ENCODE peak calls at places on chromosomes 4 and X, in five cellular contexts. G is SK-N-SH, Y is K562, D is H1, O is HCT116. A is an unnamed sample.

GRCh38 chr4:89949782-89950387 is 55.2 kb downstream of the MMRN1 start:
- DNase-seq in G (peak), Y (no peak), D (no peak), O (no peak), A (peak)

GRCh38 chr4:177974461-177974860 is 532.2 kb upstream of the AGA start:
- DNase-seq in G (no peak), Y (no peak), D (no peak), O (no peak), A (no peak)

GRCh38 chr4:150569384-150569987 is 12.5 kb upstream of the MAB21L2 start:
- DNase-seq in G (no peak), Y (no peak), D (no peak), O (no peak), A (no peak)

GRCh38 chrX:18424482-18425198 is 768 bp upstream of the CDKL5 start:
- DNase-seq in G (peak), Y (no peak), D (no peak), O (no peak), A (no peak)

GRCh38 chrX:115584715-115585114 is 23.7 kb downstream of the PLS3 start:
- DNase-seq in G (no peak), Y (no peak), D (no peak), O (no peak), A (no peak)

GRCh38 chrX:153993079-153993478 is 20.5 kb downstream of the TMEM187 start:
- DNase-seq in G (no peak), Y (no peak), D (no peak), O (no peak), A (no peak)

GRCh38 chr4:176433983-176434382 is 114.2 kb downstream of the SPCS3 start:
- DNase-seq in G (no peak), Y (no peak), D (no peak), O (no peak), A (no peak)

GRCh38 chr4:56575820-56576429 is 70.3 kb downstream of the ARL9 start:
- DNase-seq in G (peak), Y (no peak), D (no peak), O (peak), A (peak)

GRCh38 chr4:120754590-120754989 is 167.9 kb downstream of the PRDM5 start:
- DNase-seq in G (no peak), Y (no peak), D (no peak), O (no peak), A (no peak)

GRCh38 chr4:129526812-129527211 is 430.9 kb downstream of the C4orf33 start:
- DNase-seq in G (peak), Y (no peak), D (no peak), O (peak), A (peak)

GRCh38 chr4:183356173-183356825 is 34.1 kb upstream of the CLDN24 start:
- DNase-seq in G (no peak), Y (no peak), D (no peak), O (no peak), A (no peak)

GRCh38 chr4:4439782-4440181 is 52.9 kb downstream of the NSG1 start:
- DNase-seq in G (no peak), Y (no peak), D (no peak), O (no peak), A (no peak)

GRCh38 chrX:10989386-10989785 is 121.7 kb upstream of the HCCS start:
- DNase-seq in G (no peak), Y (no peak), D (no peak), O (no peak), A (no peak)

GRCh38 chrX:18899796-18900380 is 84.0 kb downstream of the PHKA2 start:
- DNase-seq in G (peak), Y (no peak), D (no peak), O (no peak), A (peak)

GRCh38 chrX:45747905-45748304 is 547.2 kb upstream of the DIPK2B start:
- DNase-seq in G (no peak), Y (no peak), D (no peak), O (no peak), A (no peak)

GRCh38 chrX:101904996-101905395 is 26.8 kb downstream of the ZMAT1 start:
- DNase-seq in G (no peak), Y (no peak), D (no peak), O (no peak), A (peak)

DNA sequence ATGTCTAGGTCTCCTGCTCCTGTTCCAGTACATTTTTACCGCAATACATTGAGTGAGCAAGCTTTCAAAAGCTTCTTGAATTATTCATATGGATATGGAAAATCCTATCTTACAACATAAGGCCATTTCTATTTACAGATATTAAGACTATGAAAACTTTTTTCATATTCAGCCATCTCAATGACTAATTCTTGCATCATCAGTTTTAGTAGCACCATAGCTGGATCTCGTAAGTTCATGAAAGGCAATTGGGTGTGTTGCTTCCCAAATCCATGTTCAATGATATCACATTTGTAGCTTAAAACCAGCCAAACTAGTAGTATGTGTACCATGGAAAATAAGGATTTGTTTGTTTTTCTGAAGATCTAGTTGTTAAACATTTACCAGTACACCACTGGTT is 118.3 kb upstream of the GABRA2 start:
- DNase-seq in G (no peak), Y (no peak), D (no peak), O (no peak), A (no peak)
- TF ChIP-seq JUND in G (no peak), Y (no peak), D (no peak), O (no peak), A (no peak)

DNA sequence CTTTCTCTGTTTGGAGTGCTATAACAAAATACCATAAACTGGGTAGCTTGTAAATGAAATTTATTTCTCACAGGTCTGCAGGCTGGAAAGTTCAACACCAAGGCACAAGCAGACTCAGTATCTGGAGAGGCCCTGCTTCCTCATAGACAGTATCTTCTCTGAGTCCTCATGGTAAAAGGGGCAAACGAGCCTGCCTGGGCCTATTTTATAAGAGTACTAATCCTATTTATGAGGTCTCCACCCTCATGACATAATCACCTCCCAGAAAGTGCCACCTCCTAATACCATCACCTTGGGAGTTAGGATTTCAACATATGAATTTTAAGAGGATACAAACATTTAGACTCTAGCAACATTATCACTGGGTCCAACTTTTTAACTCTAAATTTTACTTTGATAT is 200.3 kb downstream of the STPG2 start:
- DNase-seq in G (no peak), Y (no peak), D (no peak), O (no peak), A (no peak)
- TF ChIP-seq JUND in G (no peak), Y (no peak), D (no peak), O (no peak), A (no peak)

GRCh38 chr4:164772076-164772475 is 18.1 kb downstream of the SMIM31 start:
- DNase-seq in G (no peak), Y (no peak), D (no peak), O (no peak), A (no peak)

GRCh38 chr4:164765096-164765495 is 11.2 kb downstream of the SMIM31 start:
- DNase-seq in G (no peak), Y (no peak), D (no peak), O (no peak), A (no peak)

GRCh38 chr4:164771088-164771487 is 17.2 kb downstream of the SMIM31 start:
- DNase-seq in G (no peak), Y (no peak), D (no peak), O (no peak), A (no peak)

GRCh38 chr4:164770051-164770724 is 16.3 kb downstream of the SMIM31 start:
- DNase-seq in G (no peak), Y (no peak), D (no peak), O (no peak), A (no peak)

GRCh38 chr4:164768516-164768915 is 14.6 kb downstream of the SMIM31 start:
- DNase-seq in G (no peak), Y (no peak), D (no peak), O (peak), A (no peak)
- TF ChIP-seq JUND in G (no peak), Y (no peak), D (no peak), O (no peak), A (no peak)

GRCh38 chrX:9436812-9437211 is 28.0 kb upstream of the TBL1X start:
- DNase-seq in G (no peak), Y (no peak), D (no peak), O (no peak), A (no peak)

GRCh38 chrX:9443327-9443726 is 21.5 kb upstream of the TBL1X start:
- DNase-seq in G (no peak), Y (no peak), D (no peak), O (no peak), A (no peak)

GRCh38 chrX:9440116-9440844 is 24.6 kb upstream of the TBL1X start:
- DNase-seq in G (no peak), Y (no peak), D (no peak), O (no peak), A (no peak)

GRCh38 chrX:9434151-9434550 is 30.7 kb upstream of the TBL1X start:
- DNase-seq in G (no peak), Y (no peak), D (no peak), O (no peak), A (no peak)

DNA sequence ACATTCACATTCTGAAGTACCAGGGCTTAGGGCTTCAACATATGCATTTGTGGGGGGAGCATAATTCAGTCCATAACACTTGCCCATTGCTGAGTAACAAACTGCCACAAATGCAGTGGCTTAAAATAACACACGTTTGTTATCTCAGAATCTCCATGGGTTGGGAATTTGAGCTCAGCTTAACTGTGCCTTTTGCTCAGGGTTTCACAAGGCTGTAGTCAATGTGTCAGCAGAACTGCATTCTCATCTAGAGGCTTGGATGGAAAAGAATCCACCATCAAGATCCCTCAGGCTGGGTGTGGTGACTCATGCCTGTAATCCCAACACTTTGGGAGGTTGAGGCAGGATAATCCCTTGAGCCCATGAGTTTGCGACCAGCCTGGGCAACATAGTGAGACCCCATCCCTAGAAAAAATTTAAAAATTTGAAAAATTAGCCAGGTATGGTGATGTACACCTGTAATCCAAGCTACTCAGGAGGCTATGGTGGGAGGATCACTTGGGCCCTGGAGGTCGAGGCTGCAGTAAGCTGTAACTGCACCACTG is 25.8 kb upstream of the TBL1X start:
- DNase-seq in G (no peak), Y (no peak), D (no peak), O (no peak), A (no peak)
- TF ChIP-seq JUND in G (no peak), Y (peak), D (no peak), O (no peak), A (no peak)

DNA sequence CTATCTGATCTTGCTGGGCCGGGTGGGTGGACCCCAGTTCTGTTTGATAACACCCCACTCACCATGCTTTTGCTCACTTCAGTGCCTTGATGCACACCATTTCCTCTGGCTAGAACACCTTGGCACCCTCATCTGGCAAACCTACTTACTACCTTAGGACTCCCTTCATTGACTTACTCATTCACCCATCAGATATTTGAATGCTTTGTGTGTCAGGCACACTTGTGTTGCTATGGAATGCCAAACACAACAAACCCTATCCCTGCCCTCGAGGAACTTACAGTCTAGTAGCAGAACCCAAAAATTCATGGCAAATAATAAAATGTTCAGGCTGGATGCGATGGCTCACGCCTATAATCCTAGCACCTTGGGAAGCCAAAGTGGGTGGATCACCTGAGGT is 13.9 kb downstream of the CCNG2 start:
- DNase-seq in G (no peak), Y (no peak), D (no peak), O (no peak), A (no peak)
- TF ChIP-seq JUND in G (no peak), Y (no peak), D (no peak), O (no peak), A (no peak)